ENCODE peak calls at places on chromosomes 12 and 14, in nine cellular contexts. X, K, T, O, C, P, Y, U and M are unnamed samples.

GRCh38 chr12:106080786-106081185 is 58.0 kb downstream of the NUAK1 start:
- DNase-seq in X (no peak), K (no peak), T (no peak), O (no peak), C (no peak), P (no peak), Y (no peak), U (no peak), M (no peak)

GRCh38 chr12:104722541-104723534 is 235.3 kb downstream of the SLC41A2 start:
- DNase-seq in X (no peak), K (peak), T (no peak), O (no peak), C (no peak), P (no peak), Y (no peak), U (no peak), M (no peak)

GRCh38 chr12:39780527-39781446 is 161.2 kb upstream of the ABCD2 start:
- DNase-seq in X (no peak), K (no peak), T (no peak), O (no peak), C (no peak), P (no peak), Y (no peak), U (no peak), M (peak)

GRCh38 chr14:69692542-69693053 is 74.3 kb upstream of the SRSF5 start:
- DNase-seq in X (no peak), K (no peak), T (no peak), O (no peak), C (no peak), P (no peak), Y (no peak), U (no peak), M (no peak)

GRCh38 chr14:76910371-76910890 is 84.2 kb downstream of the LRRC74A start:
- DNase-seq in X (no peak), K (no peak), T (no peak), O (no peak), C (no peak), P (no peak), Y (no peak), U (no peak), M (no peak)

GRCh38 chr12:94621662-94622359 is 28.5 kb downstream of the TMCC3 start:
- DNase-seq in X (peak), K (no peak), T (no peak), O (no peak), C (peak), P (no peak), Y (no peak), U (no peak), M (peak)

GRCh38 chr12:109443794-109444193 is 33.3 kb downstream of the KCTD10 start:
- DNase-seq in X (no peak), K (no peak), T (no peak), O (no peak), C (no peak), P (no peak), Y (no peak), U (no peak), M (no peak)

GRCh38 chr12:40726366-40726765 is 34.1 kb downstream of the CNTN1 start:
- DNase-seq in X (no peak), K (no peak), T (no peak), O (no peak), C (no peak), P (no peak), Y (no peak), U (no peak), M (no peak)

GRCh38 chr12:33876618-33877017 is 145.7 kb upstream of the ALG10 start:
- DNase-seq in X (no peak), K (no peak), T (no peak), O (no peak), C (no peak), P (no peak), Y (no peak), U (no peak), M (no peak)

GRCh38 chr12:28057856-28058615 is 85.5 kb upstream of the PTHLH start:
- DNase-seq in X (no peak), K (no peak), T (no peak), O (no peak), C (no peak), P (no peak), Y (no peak), U (no peak), M (no peak)

GRCh38 chr12:78880078-78880477 is 15.5 kb downstream of the SYT1 start:
- DNase-seq in X (no peak), K (no peak), T (peak), O (no peak), C (peak), P (no peak), Y (no peak), U (no peak), M (no peak)

GRCh38 chr12:103882861-103883596 is 42.0 kb upstream of the NT5DC3 start:
- DNase-seq in X (peak), K (no peak), T (no peak), O (no peak), C (peak), P (no peak), Y (no peak), U (no peak), M (no peak)

GRCh38 chr12:45299132-45299692 is 83.3 kb downstream of the ANO6 start:
- DNase-seq in X (peak), K (no peak), T (no peak), O (no peak), C (peak), P (no peak), Y (no peak), U (no peak), M (peak)

GRCh38 chr12:94640134-94640928 is 10.0 kb downstream of the TMCC3 start:
- DNase-seq in X (peak), K (no peak), T (no peak), O (no peak), C (peak), P (no peak), Y (no peak), U (no peak), M (peak)

GRCh38 chr14:105340821-105341408 is 26.4 kb downstream of the PACS2 start:
- DNase-seq in X (no peak), K (no peak), T (no peak), O (no peak), C (no peak), P (no peak), Y (no peak), U (no peak), M (no peak)
- H3K4me3 ChIP-seq in X (no peak), K (no peak), T (no peak), O (no peak), C (no peak), P (no peak), Y (no peak), U (no peak), M (no peak)

GRCh38 chr12:53047221-53048032 is 2.4 kb upstream of the TNS2 start:
- DNase-seq in X (peak), K (peak), T (peak), O (peak), C (peak), P (no peak), Y (peak), U (peak), M (peak)
- TF ChIP-seq CTCF in X (no peak), K (peak), T (peak), O (no peak), C (no peak), P (no peak), Y (peak), U (no peak), M (no peak)

DNA sequence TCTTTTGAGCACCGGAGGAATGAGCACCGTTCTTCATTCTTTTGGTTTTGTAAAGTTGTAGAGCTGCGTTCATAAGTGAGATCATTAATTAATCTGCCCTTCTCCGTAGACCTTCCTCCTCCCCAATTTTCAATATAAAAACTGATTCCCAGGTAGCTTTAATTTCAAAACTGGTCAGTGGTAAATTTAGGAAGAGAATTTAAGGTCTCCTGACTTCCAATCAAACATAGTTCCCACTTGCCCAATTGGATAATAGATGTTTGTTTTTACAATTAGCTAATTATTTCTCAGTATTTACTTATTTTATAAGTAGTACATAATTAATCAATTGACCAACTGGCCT is 27.2 kb upstream of the YBX3 start:
- DNase-seq in X (no peak), K (no peak), T (no peak), O (no peak), C (no peak), P (no peak), Y (no peak), U (no peak), M (no peak)
- H3K4me3 ChIP-seq in X (no peak), K (no peak), T (no peak), O (peak), C (no peak), P (no peak), Y (peak), U (no peak), M (no peak)

GRCh38 chr12:19449814-19450213 is 10.5 kb downstream of the AEBP2 start:
- DNase-seq in X (no peak), K (no peak), T (no peak), O (no peak), C (no peak), P (no peak), Y (no peak), U (no peak), M (no peak)
- TF ChIP-seq CTCF in X (no peak), K (no peak), T (no peak), O (no peak), C (no peak), P (no peak), Y (no peak), U (no peak), M (no peak)

DNA sequence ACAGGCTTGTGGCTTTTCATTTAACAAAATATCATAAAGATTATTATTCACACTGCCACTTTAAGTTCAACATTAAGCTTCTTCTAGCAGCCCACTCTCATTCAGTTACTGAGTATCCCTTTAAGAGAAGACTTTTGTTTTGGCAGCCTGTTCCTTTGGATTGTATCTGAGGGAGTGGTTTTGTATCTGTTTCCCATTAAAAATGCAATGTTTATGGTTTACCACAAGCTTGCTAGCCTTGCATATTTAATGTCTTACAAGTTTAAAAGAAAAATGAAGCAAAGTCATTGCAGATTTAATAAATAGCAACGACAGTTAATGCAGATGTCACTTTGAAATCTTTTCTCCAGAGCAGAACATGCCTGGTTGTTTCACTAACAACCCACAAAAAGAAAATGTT is 2.0 kb downstream of the DCN start:
- DNase-seq in X (peak), K (no peak), T (no peak), O (no peak), C (peak), P (no peak), Y (no peak), U (no peak), M (peak)
- H3K4me3 ChIP-seq in X (peak), K (peak), T (no peak), O (peak), C (peak), P (no peak), Y (peak), U (peak), M (peak)